ENCODE peak calls at places on chromosome 15, in seven cellular contexts. C is PC-3, D is body of pancreas, K is fibroblast of villous mesenchyme, T is astrocyte of the spinal cord, O is IMR-90, W is astrocyte. H is an unnamed sample.

GRCh38 chr15:61746589-61746988 is 313.7 kb downstream of the VPS13C start:
- DNase-seq in C (no peak), K (no peak), D (no peak), W (no peak), O (no peak), T (no peak), H (no peak)

GRCh38 chr15:51629612-51630011 is 7.0 kb upstream of the DMXL2 start:
- DNase-seq in K (peak; percentile 46), W (no peak), T (no peak), D (no peak), O (no peak), C (no peak), H (peak; percentile 69)

GRCh38 chr15:59104912-59105732 is at the start of gene CCNB2:
- DNase-seq in K (peak; percentile 94), O (peak; percentile 94), W (peak; percentile 86), T (peak; percentile 94), D (peak; percentile 82), C (peak; percentile 88), H (peak; percentile 95)

GRCh38 chr15:31974855-31975421 is 55.4 kb upstream of the CHRNA7 start:
- DNase-seq in D (peak; percentile 27), K (no peak), C (peak; percentile 70), O (peak; percentile 0), W (no peak), T (peak; percentile 28), H (peak; percentile 21)

GRCh38 chr15:93033434-93034045 is 55.5 kb downstream of the RGMA start:
- DNase-seq in O (no peak), D (peak; percentile 7), W (no peak), K (no peak), C (no peak), T (no peak), H (no peak)

GRCh38 chr15:89912674-89913396 is at the start of gene ARPIN:
- DNase-seq in W (peak; percentile 29), K (peak; percentile 56), D (peak; percentile 74), O (peak; percentile 32), T (peak; percentile 30), C (peak; percentile 44), H (peak; percentile 41)

GRCh38 chr15:77606142-77607034 is 26.3 kb downstream of the LINGO1 start:
- DNase-seq in W (no peak), T (no peak), C (no peak), O (peak; percentile 13), K (peak; percentile 54), D (no peak), H (no peak)

GRCh38 chr15:74917676-74918075 is 11.0 kb upstream of the FAM219B start:
- DNase-seq in T (no peak), C (no peak), K (no peak), D (no peak), W (no peak), O (peak; percentile 8), H (no peak)

GRCh38 chr15:22911306-22911705 is 68.9 kb downstream of the CYFIP1 start:
- DNase-seq in O (no peak), T (no peak), C (no peak), D (no peak), W (no peak), K (no peak), H (no peak)

GRCh38 chr15:95715919-95716318 is 614.6 kb upstream of the NR2F2 start:
- DNase-seq in W (peak; percentile 13), T (no peak), C (no peak), D (no peak), O (no peak), K (no peak), H (no peak)

GRCh38 chr15:70156781-70157261 is 59.1 kb upstream of the TLE3 start:
- DNase-seq in W (peak; percentile 73), D (peak; percentile 54), T (peak; percentile 25), C (peak; percentile 6), O (peak; percentile 34), K (no peak), H (peak; percentile 66)

GRCh38 chr15:31271224-31271635 is 55.4 kb upstream of the KLF13 start:
- DNase-seq in W (no peak), O (no peak), C (no peak), K (peak; percentile 20), T (no peak), D (peak; percentile 4), H (no peak)

GRCh38 chr15:64912926-64913325 is 1.2 kb downstream of the ANKDD1A start:
- DNase-seq in D (no peak), K (no peak), O (no peak), T (no peak), W (no peak), C (no peak), H (no peak)

GRCh38 chr15:37847776-37848175 is 86.7 kb upstream of the TMCO5A start:
- DNase-seq in W (no peak), C (no peak), D (no peak), K (no peak), O (no peak), T (no peak), H (no peak)

GRCh38 chr15:73560501-73561117 is 72.6 kb downstream of the NPTN start:
- DNase-seq in K (peak; percentile 85), O (peak; percentile 84), W (peak; percentile 42), D (no peak), T (peak; percentile 77), C (peak; percentile 79), H (peak; percentile 89)

GRCh38 chr15:69754313-69754712 is 301.7 kb downstream of the RPLP1 start:
- DNase-seq in D (no peak), O (no peak), C (no peak), K (no peak), W (no peak), T (no peak), H (no peak)

GRCh38 chr15:70508561-70509281 is 254.6 kb downstream of the UACA start:
- DNase-seq in T (peak; percentile 86), C (peak; percentile 96), K (peak; percentile 76), W (peak; percentile 92), O (peak; percentile 88), D (no peak), H (peak; percentile 89)

GRCh38 chr15:57012557-57012956 is 94.1 kb downstream of the TCF12 start:
- DNase-seq in T (no peak), O (no peak), C (no peak), W (no peak), K (no peak), D (no peak), H (no peak)

GRCh38 chr15:99603828-99604227 is 38.0 kb downstream of the MEF2A start:
- DNase-seq in K (no peak), C (no peak), W (peak; percentile 65), T (peak; percentile 51), D (no peak), O (peak; percentile 9), H (peak; percentile 35)

GRCh38 chr15:28912422-28912821 is 26.6 kb downstream of the APBA2 start:
- DNase-seq in O (peak; percentile 7), D (no peak), W (no peak), T (no peak), C (no peak), K (peak; percentile 25), H (peak; percentile 16)

GRCh38 chr15:90871097-90871715 is 2.8 kb downstream of the FURIN start:
- DNase-seq in K (peak; percentile 49), T (peak; percentile 47), O (no peak), D (no peak), C (no peak), W (no peak), H (no peak)

GRCh38 chr15:31352911-31353811 is 26.5 kb downstream of the KLF13 start:
- DNase-seq in K (peak; percentile 89), T (peak; percentile 89), C (no peak), O (peak; percentile 82), D (peak; percentile 52), W (peak; percentile 87), H (peak; percentile 90)

DNA sequence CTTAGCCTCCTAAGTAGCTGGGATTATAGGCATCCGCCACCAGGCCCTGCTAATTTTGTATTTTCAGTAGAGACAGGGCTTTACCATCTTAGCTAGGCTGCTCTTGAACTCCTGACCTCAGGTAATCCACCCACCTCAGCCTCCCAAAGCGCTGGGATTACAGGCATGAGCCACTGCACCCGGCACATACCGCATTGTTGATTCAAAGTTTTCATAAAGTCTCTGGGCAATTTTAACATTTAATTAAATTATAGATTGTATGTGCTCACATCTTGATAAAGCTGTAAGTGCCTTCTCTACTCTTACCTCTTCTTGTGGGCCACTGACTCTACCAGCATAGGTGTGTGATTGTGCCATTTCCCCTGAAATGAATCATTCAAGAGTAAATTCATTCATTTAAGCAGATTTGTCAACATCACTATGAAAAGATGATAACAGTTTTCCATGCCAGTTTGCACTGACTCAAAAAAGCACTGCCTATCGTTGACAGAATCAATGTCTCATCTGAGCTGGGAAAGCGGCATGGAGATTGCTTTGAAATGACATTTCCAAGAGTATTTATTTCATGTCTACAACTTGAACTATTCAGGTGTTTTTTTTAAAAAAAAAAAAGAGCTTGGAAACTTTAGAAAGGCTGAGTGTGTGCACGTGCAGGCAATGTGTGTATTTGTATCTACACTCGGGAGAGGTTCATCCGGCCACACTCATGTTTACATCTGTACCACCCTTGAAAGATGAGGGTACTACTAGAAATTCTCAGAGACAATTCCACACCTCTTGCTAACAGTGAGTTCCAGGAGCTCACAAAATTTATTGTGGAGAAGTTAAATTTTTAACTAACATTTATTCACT is 3.4 kb downstream of the BCL2A1 start:
- DNase-seq in W (peak; percentile 16), K (no peak), C (peak; percentile 64), T (no peak), D (no peak), O (no peak), H (no peak)
- H3K4me3 ChIP-seq in W (no peak overlapping the region), K (no peak overlapping the region), C (peak overlapping the region; percentile 74), T (no peak overlapping the region), D (no peak overlapping the region), O (no peak overlapping the region), H (no peak overlapping the region)

GRCh38 chr15:87660494-87661129 is 595.9 kb downstream of the NTRK3 start:
- DNase-seq in K (peak; percentile 8), T (no peak), O (no peak), D (no peak), C (no peak), W (no peak), H (no peak)
- TF ChIP-seq CTCF in K (peak; percentile 27), T (peak; percentile 9), O (peak; percentile 14), D (no peak), C (no peak), W (peak; percentile 7), H (no peak)

GRCh38 chr15:40080847-40081246 is 27.8 kb downstream of the BMF start:
- DNase-seq in O (no peak), C (no peak), K (no peak), D (no peak), W (no peak), T (no peak), H (no peak)
- H3K4me3 ChIP-seq in O (no peak overlapping the region), C (no peak overlapping the region), K (no peak overlapping the region), D (no peak overlapping the region), W (no peak overlapping the region), T (no peak overlapping the region), H (peak overlapping the region; percentile 42)

DNA sequence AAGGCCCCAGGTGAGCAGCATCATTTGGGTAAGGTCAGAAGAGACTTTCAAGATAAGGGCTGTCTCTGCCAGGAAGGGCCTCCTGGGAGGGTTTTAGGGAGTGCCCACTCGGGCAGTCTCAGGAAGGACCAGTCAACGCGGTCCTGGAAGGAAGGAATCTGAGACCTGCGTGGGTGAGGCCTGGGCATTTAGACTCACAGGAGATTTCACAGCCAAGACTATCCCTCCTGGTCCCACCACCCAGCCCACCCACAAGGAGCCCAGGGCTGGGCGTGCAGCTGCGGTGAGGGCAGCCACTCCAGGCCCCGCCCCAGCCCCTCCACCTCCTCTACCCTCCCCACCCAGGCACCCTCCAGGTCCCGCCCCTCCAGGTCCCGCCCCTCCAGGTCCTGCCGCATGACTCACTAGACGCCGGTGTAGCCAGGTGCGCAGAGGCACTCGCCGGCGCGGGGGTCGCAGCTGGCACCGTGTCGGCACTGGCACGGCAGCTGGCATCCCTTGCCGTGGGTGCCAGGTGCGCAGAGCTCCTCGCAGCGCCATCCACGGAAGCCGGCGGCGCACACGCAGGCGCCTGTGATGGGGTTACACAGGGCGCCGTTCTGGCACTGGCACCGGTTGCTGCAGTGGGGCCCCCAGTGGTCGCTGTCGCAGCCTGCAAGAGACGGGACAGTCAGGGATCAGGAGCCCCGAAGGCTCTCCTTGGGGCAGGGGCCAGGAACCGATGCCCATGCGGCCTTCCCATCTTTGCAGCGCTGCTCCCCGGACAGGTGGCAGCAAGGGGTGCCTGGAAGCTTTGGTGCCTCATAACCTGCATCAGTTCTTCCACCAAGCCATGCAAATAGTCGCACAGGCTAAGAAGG is 112.8 kb downstream of the RAB11A start:
- DNase-seq in W (no peak), O (no peak), C (no peak), K (no peak), T (no peak), D (peak; percentile 34), H (no peak)
- TF ChIP-seq CTCF in W (no peak), O (no peak), C (no peak), K (no peak), T (no peak), D (no peak), H (no peak)

H was measured in fibroblast of pulmonary artery.